ENCODE peak calls at places on chromosome 11, in five cellular contexts. O is K562, K is GM12878, D is H1, B is HepG2. U is an unnamed sample.

GRCh38 chr11:23755076-23755475 is 741.8 kb upstream of the LUZP2 start:
- DNase-seq in O (no peak), K (no peak), D (no peak), B (no peak), U (no peak)

GRCh38 chr11:37509471-37509870 is 911.4 kb upstream of the RAG2 start:
- DNase-seq in O (no peak), K (no peak), D (no peak), B (no peak), U (no peak)

GRCh38 chr11:22785251-22785650 is 44.4 kb downstream of the SVIP start:
- DNase-seq in O (no peak), K (no peak), D (no peak), B (no peak), U (no peak)

GRCh38 chr11:77669848-77670511 is 32.4 kb upstream of the CLNS1A start:
- DNase-seq in O (no peak), K (no peak), D (no peak), B (peak; percentile 76), U (no peak)

GRCh38 chr11:125945011-125945796 is 640 bp upstream of the VSIG10L2 start:
- DNase-seq in O (no peak), K (no peak), D (no peak), B (no peak), U (no peak)

GRCh38 chr11:40921256-40921655 is 538.2 kb downstream of the LRRC4C start:
- DNase-seq in O (no peak), K (no peak), D (no peak), B (no peak), U (no peak)

GRCh38 chr11:58905141-58905715 is 34.1 kb upstream of the GLYATL1 start:
- DNase-seq in O (no peak), K (no peak), D (no peak), B (no peak), U (no peak)

GRCh38 chr11:119335655-119336543 is 1.6 kb downstream of the RNF26 start:
- DNase-seq in O (no peak), K (no peak), D (no peak), B (no peak), U (no peak)

GRCh38 chr11:113632981-113633380 is 73.1 kb downstream of the TMPRSS5 start:
- DNase-seq in O (no peak), K (no peak), D (no peak), B (no peak), U (no peak)

GRCh38 chr11:119752324-119752723 is 23.3 kb upstream of the NECTIN1 start:
- DNase-seq in O (no peak), K (no peak), D (no peak), B (no peak), U (no peak)

GRCh38 chr11:27552356-27552755 is 45.8 kb upstream of the LIN7C start:
- DNase-seq in O (no peak), K (no peak), D (no peak), B (no peak), U (no peak)

GRCh38 chr11:27555264-27555663 is 48.7 kb upstream of the LIN7C start:
- DNase-seq in O (no peak), K (no peak), D (no peak), B (no peak), U (no peak)

GRCh38 chr11:27553186-27553585 is 46.6 kb upstream of the LIN7C start:
- DNase-seq in O (no peak), K (no peak), D (no peak), B (no peak), U (no peak)

GRCh38 chr11:27558401-27558800 is 51.8 kb upstream of the LIN7C start:
- DNase-seq in O (no peak), K (no peak), D (no peak), B (no peak), U (no peak)

GRCh38 chr11:27557223-27557622 is 50.7 kb upstream of the LIN7C start:
- DNase-seq in O (no peak), K (no peak), D (no peak), B (no peak), U (no peak)
- TF ChIP-seq SRF in O (no peak), K (no peak), D (no peak), B (no peak), U (no peak)

DNA sequence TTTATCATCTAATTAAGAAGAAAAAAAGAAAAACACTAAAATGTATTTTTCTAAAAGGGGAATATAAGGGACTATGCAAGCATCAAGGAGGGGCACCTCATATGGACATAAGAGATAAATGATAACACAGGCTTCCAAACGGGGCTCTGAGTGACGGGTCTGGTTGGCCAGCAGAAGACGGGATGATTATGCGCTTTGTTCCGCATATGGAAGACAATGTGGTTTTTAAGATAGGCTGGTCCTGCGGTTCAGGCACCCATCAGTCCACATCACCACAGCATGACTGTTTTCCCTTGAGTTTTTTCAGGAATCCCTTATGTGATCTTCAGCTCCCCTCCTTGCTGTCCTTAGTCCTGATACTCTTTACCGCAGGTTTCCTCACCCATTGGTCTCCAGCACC is 404.6 kb downstream of the OPCML start:
- DNase-seq in O (no peak), K (no peak), D (no peak), B (no peak), U (no peak)
- TF ChIP-seq SRF in O (no peak), K (no peak), D (no peak), B (no peak), U (no peak)

GRCh38 chr11:117980716-117981115 is 5.5 kb upstream of the IL10RA start:
- DNase-seq in O (no peak), K (no peak), D (no peak), B (no peak), U (no peak)

GRCh38 chr11:117980280-117980679 is 5.9 kb upstream of the IL10RA start:
- DNase-seq in O (no peak), K (no peak), D (no peak), B (no peak), U (no peak)

GRCh38 chr11:117976445-117976844 is 9.7 kb upstream of the IL10RA start:
- DNase-seq in O (no peak), K (no peak), D (no peak), B (no peak), U (no peak)

GRCh38 chr11:117978982-117979381 is 7.2 kb upstream of the IL10RA start:
- DNase-seq in O (no peak), K (no peak), D (no peak), B (no peak), U (no peak)

DNA sequence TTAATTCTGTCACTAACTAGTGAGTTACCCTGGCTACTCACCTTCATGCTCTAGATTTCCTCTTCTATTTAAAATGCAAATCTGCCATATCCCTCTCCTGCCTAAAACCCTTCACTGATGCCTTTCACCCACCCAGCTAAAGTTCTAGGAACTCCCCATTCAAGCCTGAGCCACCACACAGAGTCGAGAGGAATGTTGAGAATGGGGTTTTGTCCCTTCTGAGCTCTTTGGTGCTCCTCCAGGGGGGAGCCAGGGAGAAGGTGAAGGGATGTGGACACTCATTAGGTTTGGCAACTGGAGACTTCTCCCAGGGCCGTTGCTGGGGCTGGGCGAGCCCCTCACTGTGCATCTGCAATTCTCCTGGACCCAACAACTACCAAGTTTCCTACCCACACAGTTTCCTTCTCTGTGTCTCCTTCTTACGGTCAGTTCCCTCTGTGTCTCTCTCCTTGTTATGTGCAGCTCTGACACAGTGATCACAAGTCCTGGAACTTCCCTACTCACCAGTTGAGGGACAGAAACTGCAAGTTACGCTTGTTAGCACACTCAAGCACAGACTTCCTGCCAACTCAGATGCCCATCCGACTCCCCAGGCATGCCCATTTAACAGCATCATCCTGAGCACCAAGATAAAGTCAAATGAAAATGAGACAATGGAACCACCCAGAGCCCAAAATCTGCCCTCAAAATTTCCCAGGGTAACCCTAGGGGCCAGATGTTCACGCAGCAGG is 6.5 kb upstream of the IL10RA start:
- DNase-seq in O (no peak), K (peak; percentile 82), D (no peak), B (no peak), U (no peak)
- TF ChIP-seq SRF in O (no peak), K (no peak), D (no peak), B (no peak), U (no peak)

GRCh38 chr11:128453444-128454336 is 133.7 kb downstream of the ETS1 start:
- DNase-seq in O (no peak), K (no peak), D (no peak), B (no peak), U (no peak)
- TF ChIP-seq SRF in O (no peak), K (no peak), D (no peak), B (no peak), U (no peak)

DNA sequence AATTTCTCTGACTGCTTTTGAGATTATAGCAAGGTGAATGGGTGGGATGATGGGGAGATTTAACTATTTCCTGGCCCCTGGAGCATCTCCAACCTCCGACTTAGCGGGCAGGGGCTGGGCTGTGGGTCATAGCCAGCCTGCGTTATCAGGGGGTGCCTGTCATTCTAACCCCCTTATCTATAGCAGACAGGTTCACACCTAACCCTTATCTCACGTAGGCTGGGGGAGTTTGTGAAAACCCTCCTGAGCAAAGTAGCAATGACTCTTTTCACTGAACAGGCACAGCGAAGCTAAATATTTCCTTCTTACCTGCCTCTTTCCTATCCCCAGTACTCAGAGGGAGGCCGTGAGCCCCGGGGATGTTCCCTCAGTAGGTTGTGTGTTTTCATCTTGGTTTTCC is 511.4 kb upstream of the B3GAT1 start:
- DNase-seq in O (no peak), K (no peak), D (no peak), B (no peak), U (no peak)
- TF ChIP-seq SRF in O (no peak), K (no peak), D (no peak), B (no peak), U (no peak)